ENCODE peak calls at places on chromosomes 16 and 17, in six cellular contexts. R is upper lobe of right lung, F is HAP-1, D is Panc1, B is mesenchymal stem cell, C is aorta. E is an unnamed sample.
A peak's percentile ranks its signal among the peaks of the same experiment; 100 is the strongest.

GRCh38 chr17:38747385-38748328 is 479 bp downstream of the PCGF2 start:
- DNase-seq in C (peak; percentile 60), R (peak; percentile 82), B (peak; percentile 48), F (no peak), D (no peak), E (no peak)

GRCh38 chr17:39889200-39889599 is 21.2 kb downstream of the ZPBP2 start:
- DNase-seq in C (no peak), R (no peak), D (no peak), F (no peak), B (no peak), E (no peak)

GRCh38 chr16:79097781-79098180 is 502.8 kb downstream of the MAF start:
- DNase-seq in C (no peak), R (no peak), D (no peak), B (no peak), F (no peak), E (no peak)

GRCh38 chr17:79126139-79126538 is 51.5 kb downstream of the ENGASE start:
- DNase-seq in F (no peak), B (no peak), D (no peak), R (no peak), C (no peak), E (no peak)

GRCh38 chr17:73559532-73559931 is 84.7 kb downstream of the SDK2 start:
- DNase-seq in R (no peak), F (no peak), D (no peak), B (no peak), C (no peak), E (no peak)

GRCh38 chr16:81873843-81874752 is 95.0 kb downstream of the PLCG2 start:
- DNase-seq in D (no peak), R (peak; percentile 73), C (peak; percentile 64), B (peak; percentile 40), F (peak; percentile 28), E (no peak)

GRCh38 chr16:3087836-3088235 is 11.3 kb downstream of the ZSCAN10 start:
- DNase-seq in B (no peak), R (no peak), C (no peak), D (no peak), F (no peak), E (no peak)

GRCh38 chr17:59439261-59439660 is 107.8 kb downstream of the YPEL2 start:
- DNase-seq in F (no peak), D (no peak), R (no peak), C (no peak), B (no peak), E (no peak)

GRCh38 chr17:50900383-50900892 is 34.3 kb upstream of the TOB1 start:
- DNase-seq in R (no peak), F (no peak), D (no peak), B (no peak), C (no peak), E (no peak)

GRCh38 chr17:60258313-60258712 is 108.5 kb downstream of the CA4 start:
- DNase-seq in F (no peak), D (no peak), B (no peak), C (no peak), R (no peak), E (no peak)

GRCh38 chr16:81004646-81005353 is 1.9 kb downstream of the CMC2 start:
- DNase-seq in C (no peak), F (peak; percentile 68), B (peak; percentile 80), R (no peak), D (no peak), E (no peak)

GRCh38 chr17:46818319-46818928 is at the start of gene WNT3:
- DNase-seq in D (no peak), R (peak; percentile 75), B (no peak), C (no peak), F (no peak), E (no peak)

DNA sequence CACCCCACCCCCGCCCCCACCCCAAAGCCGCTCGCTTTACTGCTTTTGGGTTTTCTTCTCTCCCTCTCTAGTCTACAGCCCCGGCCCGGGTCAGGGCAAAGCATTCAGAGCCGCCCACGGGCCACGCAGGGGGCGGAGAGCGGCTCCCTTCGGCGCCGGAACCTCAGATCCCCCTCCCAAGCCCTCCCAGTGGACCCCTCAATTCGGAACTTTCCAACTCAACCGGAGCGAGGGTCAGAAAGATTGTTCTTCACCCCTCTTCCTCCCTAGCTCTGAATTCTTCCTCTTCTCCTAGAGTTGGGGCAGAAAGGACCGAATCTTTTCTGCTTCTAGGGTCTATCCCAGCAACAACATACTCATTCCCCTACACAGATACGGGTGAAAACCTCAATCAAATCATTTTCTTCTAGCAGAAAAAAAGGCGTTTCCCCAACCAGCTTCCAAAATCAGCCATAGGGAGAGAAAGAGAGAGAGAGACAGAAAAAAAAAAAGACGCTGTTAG is 1.0 kb downstream of the HOXB2 start:
- DNase-seq in D (no peak), F (no peak), B (peak; percentile 67), R (no peak), C (no peak), E (no peak)
- H3K4me3 ChIP-seq in D (peak overlapping the region; percentile 81), F (peak overlapping the region; percentile 68), B (peak overlapping the region; percentile 97), R (peak overlapping the region; percentile 62), C (peak overlapping the region; percentile 94), E (no peak overlapping the region)

DNA sequence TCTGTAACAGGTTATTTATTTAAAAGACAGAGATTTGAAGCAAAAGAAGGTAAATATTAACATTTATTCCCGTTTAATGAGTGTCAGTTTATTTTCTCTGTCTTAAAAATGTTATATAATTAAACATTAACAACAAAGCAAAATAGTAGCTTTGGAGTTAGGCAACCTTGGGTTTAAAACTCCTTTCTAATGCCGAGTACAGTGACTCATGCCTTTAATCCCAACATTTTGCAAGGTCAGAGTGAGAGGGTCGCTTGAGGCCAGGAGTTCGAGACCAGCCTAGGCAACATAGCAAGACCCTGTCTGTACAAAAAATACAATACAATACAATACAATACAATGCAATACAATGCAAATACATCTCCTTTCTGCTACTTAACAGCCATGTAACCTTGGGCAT is 128.7 kb downstream of the CHD9 start:
- DNase-seq in C (no peak), F (no peak), R (no peak), D (no peak), B (no peak), E (no peak)
- H3K36me3 ChIP-seq in C (no peaks in the 10 kb centered on the region), F (no peaks in the 10 kb centered on the region), R (no peaks in the 10 kb centered on the region), D (no peaks in the 10 kb centered on the region), B (peaks cover 45% of the 10 kb centered on the region), E (no peaks in the 10 kb centered on the region)

GRCh38 chr17:81322271-81323082 is 27.4 kb upstream of the SLC38A10 start:
- DNase-seq in R (no peak), F (no peak), C (no peak), D (no peak), B (no peak), E (no peak)
- H3K4me1 ChIP-seq in R (peaks cover 21% of the 10 kb centered on the region), F (peaks cover 10% of the 10 kb centered on the region), C (no peaks in the 10 kb centered on the region), D (no peaks in the 10 kb centered on the region), B (peaks cover 2% of the 10 kb centered on the region), E (peaks cover 2% of the 10 kb centered on the region)

GRCh38 chr17:2708585-2709172 is 2.9 kb downstream of the CLUH start:
- DNase-seq in C (peak; percentile 49), R (peak; percentile 66), F (no peak), D (no peak), B (no peak), E (no peak)

GRCh38 chr17:2705263-2705662 is 6.3 kb downstream of the CLUH start:
- DNase-seq in D (no peak), R (no peak), C (peak; percentile 18), B (peak; percentile 74), F (no peak), E (no peak)

GRCh38 chr17:2707721-2708584 is 3.6 kb downstream of the CLUH start:
- DNase-seq in F (no peak), B (no peak), C (peak; percentile 84), D (no peak), R (peak; percentile 81), E (no peak)

GRCh38 chr17:2705888-2706795 is 5.4 kb downstream of the CLUH start:
- DNase-seq in B (no peak), C (peak; percentile 39), F (no peak), D (no peak), R (peak; percentile 60), E (no peak)

DNA sequence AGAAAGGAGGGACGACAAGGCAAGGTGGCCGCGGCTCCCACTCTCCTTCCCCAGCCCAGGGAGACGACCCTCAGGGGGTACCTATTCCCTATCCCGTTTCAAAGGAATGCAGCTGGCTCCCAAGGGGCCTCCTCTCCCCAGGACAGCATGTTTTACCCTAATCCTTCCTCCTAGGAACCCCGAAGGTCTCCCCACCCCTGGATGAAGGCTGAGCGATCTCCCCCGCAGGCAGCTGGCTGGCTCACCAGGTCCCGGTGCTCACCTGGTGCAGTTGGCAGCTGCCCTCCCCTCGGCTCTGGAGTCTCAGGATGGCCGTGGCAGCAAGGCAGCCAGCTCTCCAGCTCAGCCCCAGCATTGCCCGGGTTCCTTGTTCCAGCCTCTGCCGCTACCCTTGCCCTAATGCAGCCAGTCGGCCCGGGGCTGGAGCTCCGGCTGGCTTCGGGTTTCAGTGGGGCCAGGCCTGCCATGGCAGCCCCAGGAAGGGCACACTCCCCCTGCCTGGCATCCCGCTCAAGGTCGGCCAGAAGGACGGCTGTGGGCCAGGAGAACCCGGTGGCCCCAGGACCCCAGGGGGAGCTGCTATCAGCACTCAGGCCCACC is 4.6 kb downstream of the CLUH start:
- DNase-seq in D (no peak), B (no peak), F (no peak), R (no peak), C (peak; percentile 39), E (no peak)
- H3K4me3 ChIP-seq in D (no peak overlapping the region), B (no peak overlapping the region), F (no peak overlapping the region), R (no peak overlapping the region), C (no peak overlapping the region), E (no peak overlapping the region)

GRCh38 chr16:1668612-1669319 is 9.3 kb upstream of the JPT2 start:
- DNase-seq in B (no peak), F (no peak), R (no peak), D (no peak), C (no peak), E (no peak)
- H3K36me3 ChIP-seq in B (peaks cover 97% of the 10 kb centered on the region), F (peaks cover 80% of the 10 kb centered on the region), R (peaks cover 92% of the 10 kb centered on the region), D (peaks cover 24% of the 10 kb centered on the region), C (peaks cover 13% of the 10 kb centered on the region), E (peaks cover 58% of the 10 kb centered on the region)

DNA sequence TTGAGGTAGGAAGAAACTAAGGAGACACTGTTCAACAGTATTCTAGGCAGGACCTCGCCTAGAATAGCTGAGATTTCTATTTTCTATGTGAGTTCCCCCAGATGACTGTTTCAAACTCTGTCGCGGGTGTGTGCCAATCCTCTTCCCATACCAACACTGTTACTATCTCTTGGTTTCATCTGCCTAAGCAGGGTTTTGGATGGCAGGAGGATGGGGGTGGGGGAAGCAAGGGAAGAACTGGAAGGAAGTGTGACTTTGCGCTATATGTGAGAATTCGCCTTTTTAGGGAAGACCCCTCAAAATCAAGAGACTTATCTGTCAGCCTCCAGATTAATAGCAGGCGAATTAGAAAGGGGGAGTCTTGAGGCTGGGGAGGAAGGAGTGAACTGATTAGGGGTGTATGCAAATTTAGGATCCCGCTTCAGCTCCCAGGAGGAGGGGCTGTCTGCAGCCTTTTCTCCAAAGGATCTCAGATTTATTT is 521 bp upstream of the G6PC3 start:
- DNase-seq in B (peak; percentile 66), R (no peak), D (no peak), C (no peak), F (no peak), E (no peak)
- H3K4me1 ChIP-seq in B (peaks cover 10% of the 10 kb centered on the region), R (peaks cover 33% of the 10 kb centered on the region), D (peaks cover 20% of the 10 kb centered on the region), C (no peaks in the 10 kb centered on the region), F (peaks cover 16% of the 10 kb centered on the region), E (peaks cover 2% of the 10 kb centered on the region)